ENCODE peak calls at places on chromosomes 7 and 10, in seven cellular contexts. N is SK-N-SH, J is RWPE2, T is psoas muscle, F is A549, B is cardiac muscle cell, X is lower lobe of right lung. E is an unnamed sample.
A peak's percentile ranks its signal among the peaks of the same experiment; 100 is the strongest.

GRCh38 chr7:4204530-4205165 is 477.4 kb upstream of the FOXK1 start:
- DNase-seq in N (no peak), J (no peak), T (peak; percentile 20), F (no peak), B (peak; percentile 20), X (peak; percentile 14), E (peak; percentile 31)

GRCh38 chr10:81814842-81815241 is 60.2 kb upstream of the NRG3 start:
- DNase-seq in N (no peak), J (no peak), T (no peak), F (no peak), B (no peak), X (no peak), E (no peak)

GRCh38 chr10:96072673-96073072 is 29.3 kb downstream of the CCNJ start:
- DNase-seq in N (no peak), J (no peak), T (no peak), F (no peak), B (no peak), X (no peak), E (no peak)

GRCh38 chr7:47454961-47455871 is 126.7 kb downstream of the TNS3 start:
- DNase-seq in N (no peak), J (no peak), T (no peak), F (no peak), B (no peak), X (no peak), E (no peak)

GRCh38 chr7:3916146-3916545 is 615.1 kb downstream of the SDK1 start:
- DNase-seq in N (no peak), J (no peak), T (no peak), F (no peak), B (no peak), X (no peak), E (no peak)

GRCh38 chr7:7254908-7255307 is 72.6 kb downstream of the C1GALT1 start:
- DNase-seq in N (no peak), J (no peak), T (no peak), F (no peak), B (no peak), X (no peak), E (peak; percentile 19)

GRCh38 chr7:28005848-28006233 is 174.8 kb downstream of the JAZF1 start:
- DNase-seq in N (no peak), J (no peak), T (no peak), F (no peak), B (no peak), X (no peak), E (no peak)

GRCh38 chr7:140673063-140673769 is 471 bp downstream of the ADCK2 start:
- DNase-seq in N (peak; percentile 89), J (no peak), T (peak; percentile 73), F (peak; percentile 61), B (peak; percentile 68), X (peak; percentile 80), E (peak; percentile 77)

GRCh38 chr7:40194743-40195142 is 59.9 kb downstream of the SUGCT start:
- DNase-seq in N (no peak), J (no peak), T (no peak), F (no peak), B (no peak), X (no peak), E (no peak)

GRCh38 chr10:116913681-116914080 is 64.4 kb downstream of the ENO4 start:
- DNase-seq in N (no peak), J (no peak), T (no peak), F (no peak), B (no peak), X (no peak), E (no peak)

GRCh38 chr10:103584216-103585010 is 90.9 kb downstream of the NEURL1 start:
- DNase-seq in N (no peak), J (no peak), T (peak; percentile 64), F (no peak), B (no peak), X (peak; percentile 59), E (no peak)

GRCh38 chr10:7789390-7789789 is 1.4 kb downstream of the ATP5F1C start:
- DNase-seq in N (peak; percentile 63), J (no peak), T (no peak), F (no peak), B (peak; percentile 41), X (no peak), E (no peak)

GRCh38 chr10:28293238-28294168 is 9.4 kb downstream of the MPP7 start:
- DNase-seq in N (no peak), J (no peak), T (no peak), F (no peak), B (no peak), X (no peak), E (no peak)

GRCh38 chr7:30906014-30906413 is 5.6 kb upstream of the AQP1 start:
- DNase-seq in N (no peak), J (no peak), T (no peak), F (no peak), B (no peak), X (peak; percentile 88), E (no peak)

GRCh38 chr10:92712016-92712889 is 22.5 kb downstream of the HHEX start:
- DNase-seq in N (no peak), J (no peak), T (no peak), F (no peak), B (no peak), X (no peak), E (no peak)

GRCh38 chr7:114414151-114415053 is at the start of gene FOXP2:
- DNase-seq in N (no peak), J (no peak), T (no peak), F (no peak), B (no peak), X (no peak), E (no peak)

DNA sequence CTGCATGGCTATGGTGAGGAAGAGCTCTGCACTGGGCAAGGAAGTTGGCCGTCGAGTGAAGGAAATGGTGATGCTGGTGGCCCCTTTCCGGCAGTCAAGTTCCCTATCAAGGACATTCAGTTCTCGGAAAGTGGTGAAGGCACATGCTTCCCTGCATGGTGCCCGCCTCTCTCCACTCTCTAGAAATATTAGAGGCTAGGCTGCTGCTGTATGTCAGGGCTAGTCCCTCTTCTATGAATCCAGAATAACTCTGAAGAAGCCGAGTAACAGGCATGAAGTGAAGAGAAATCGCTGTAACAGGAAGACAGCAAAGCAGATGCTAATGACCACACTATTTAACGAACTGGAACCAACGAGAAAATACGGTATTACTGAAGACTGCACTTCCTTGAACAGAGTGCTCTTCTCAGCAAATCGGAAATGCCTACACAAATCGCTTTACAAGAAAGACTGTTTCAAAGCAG is 5.4 kb downstream of the IDI1 start:
- DNase-seq in N (no peak), J (no peak), T (peak; percentile 66), F (no peak), B (no peak), X (peak; percentile 57), E (no peak)
- H3K27ac ChIP-seq in N (no peak overlapping the region), J (peak overlapping the region; percentile 9), T (peak overlapping the region; percentile 81), F (no peak overlapping the region), B (peak overlapping the region; percentile 50), X (peak overlapping the region; percentile 77), E (peak overlapping the region; percentile 14)

GRCh38 chr10:128924918-128925317 is 542.1 kb upstream of the MGMT start:
- DNase-seq in N (no peak), J (no peak), T (no peak), F (no peak), B (no peak), X (no peak), E (no peak)

GRCh38 chr10:128927821-128928220 is 539.2 kb upstream of the MGMT start:
- DNase-seq in N (no peak), J (no peak), T (peak; percentile 72), F (no peak), B (no peak), X (no peak), E (no peak)

GRCh38 chr10:128928231-128928836 is 538.7 kb upstream of the MGMT start:
- DNase-seq in N (no peak), J (no peak), T (no peak), F (no peak), B (no peak), X (no peak), E (no peak)

GRCh38 chr10:128927389-128927788 is 539.7 kb upstream of the MGMT start:
- DNase-seq in N (no peak), J (no peak), T (no peak), F (no peak), B (no peak), X (no peak), E (peak; percentile 15)

DNA sequence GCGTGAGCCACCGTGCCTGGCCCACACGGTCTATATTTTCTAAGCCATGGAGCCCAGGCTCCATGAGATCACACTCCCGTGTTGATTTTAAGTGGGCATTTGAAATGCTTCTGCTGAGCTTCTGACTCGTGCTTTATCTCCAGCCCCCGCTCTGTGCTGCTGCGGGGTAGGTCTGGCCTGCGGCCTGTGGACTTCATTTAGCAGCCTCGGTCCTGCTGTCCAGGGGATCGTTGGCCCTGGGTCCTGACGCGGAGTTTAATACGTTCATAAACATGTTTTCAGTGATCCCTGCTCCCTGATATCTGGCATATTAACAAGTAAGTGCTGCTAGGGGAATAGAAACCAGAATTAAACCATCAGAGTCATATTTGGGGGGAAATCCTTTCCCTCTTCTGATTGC is 540.3 kb upstream of the MGMT start:
- DNase-seq in N (peak; percentile 31), J (no peak), T (no peak), F (no peak), B (no peak), X (no peak), E (no peak)
- H3K27ac ChIP-seq in N (no peak overlapping the region), J (no peak overlapping the region), T (no peak overlapping the region), F (no peak overlapping the region), B (no peak overlapping the region), X (no peak overlapping the region), E (no peak overlapping the region)

GRCh38 chr10:127496045-127496444 is 53.1 kb upstream of the NPS start:
- DNase-seq in N (peak; percentile 29), J (no peak), T (no peak), F (no peak), B (peak; percentile 30), X (no peak), E (no peak)
- H3K27ac ChIP-seq in N (no peak overlapping the region), J (no peak overlapping the region), T (no peak overlapping the region), F (no peak overlapping the region), B (no peak overlapping the region), X (no peak overlapping the region), E (no peak overlapping the region)

GRCh38 chr7:134048166-134048565 is 79.0 kb upstream of the LRGUK start:
- DNase-seq in N (no peak), J (no peak), T (no peak), F (no peak), B (no peak), X (no peak), E (no peak)

GRCh38 chr7:134047675-134048074 is 79.5 kb upstream of the LRGUK start:
- DNase-seq in N (no peak), J (no peak), T (no peak), F (no peak), B (no peak), X (no peak), E (no peak)

GRCh38 chr7:134045716-134046115 is 81.4 kb upstream of the LRGUK start:
- DNase-seq in N (no peak), J (no peak), T (no peak), F (no peak), B (no peak), X (no peak), E (no peak)

GRCh38 chr7:134044682-134045081 is 82.5 kb upstream of the LRGUK start:
- DNase-seq in N (no peak), J (no peak), T (no peak), F (no peak), B (no peak), X (no peak), E (no peak)

DNA sequence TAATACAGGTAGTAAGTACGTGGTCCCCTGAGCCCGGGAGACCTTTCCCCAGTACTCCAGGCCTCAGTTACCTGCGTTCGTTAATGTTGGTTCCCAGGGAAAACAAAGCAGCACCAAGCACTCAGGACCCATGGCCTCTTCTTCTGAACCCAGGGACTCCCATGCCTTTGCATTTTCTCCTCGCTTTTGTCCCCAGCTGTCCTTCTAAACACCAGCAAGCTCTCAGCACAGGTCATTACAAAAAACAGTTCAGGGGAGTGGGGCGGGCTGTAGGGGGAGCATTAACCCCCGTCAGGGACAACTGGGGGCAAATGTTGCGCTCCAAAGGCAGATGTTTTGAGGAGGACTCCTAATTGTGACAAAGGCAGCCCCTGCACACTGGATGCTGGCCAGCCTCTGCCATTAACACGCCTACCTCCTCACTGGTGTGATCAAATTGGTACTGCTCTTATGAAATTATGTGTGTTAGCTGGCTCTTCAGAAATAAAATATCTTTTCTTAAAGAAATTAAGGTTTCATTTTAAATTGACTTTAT is 80.5 kb upstream of the LRGUK start:
- DNase-seq in N (no peak), J (no peak), T (no peak), F (no peak), B (no peak), X (no peak), E (no peak)
- H3K27ac ChIP-seq in N (no peak overlapping the region), J (no peak overlapping the region), T (no peak overlapping the region), F (no peak overlapping the region), B (no peak overlapping the region), X (no peak overlapping the region), E (no peak overlapping the region)